ENCODE peak calls at places on chromosome 22, in four cellular contexts. Z is stomach, R is GM12865, I is NCI-H2227 treated with DMSO at 0.1 percent for 48 hours. K is an unnamed sample.
A peak's percentile ranks its signal among the peaks of the same experiment; 100 is the strongest.

GRCh38 chr22:37211853-37212173 is 464 bp downstream of the SSTR3 start:
- DNase-seq in Z (no peak), R (no peak), I (no peak), K (no peak)

GRCh38 chr22:46774456-46775363 is 12.3 kb downstream of the TBC1D22A start:
- DNase-seq in Z (no peak), R (peak; percentile 82), I (no peak), K (no peak)

GRCh38 chr22:37804886-37805857 is 2.6 kb upstream of the GCAT start:
- DNase-seq in Z (peak; percentile 92), R (peak; percentile 58), I (peak; percentile 65), K (peak; percentile 87)

GRCh38 chr22:18113680-18114394 is 3.2 kb downstream of the TUBA8 start:
- DNase-seq in Z (no peak), R (peak; percentile 23), I (no peak), K (no peak)

GRCh38 chr22:32627091-32627490 is 152.5 kb downstream of the FBXO7 start:
- DNase-seq in Z (no peak), R (no peak), I (no peak), K (no peak)

GRCh38 chr22:35783943-35784614 is 66.4 kb downstream of the APOL5 start:
- DNase-seq in Z (no peak), R (no peak), I (no peak), K (peak; percentile 30)

GRCh38 chr22:24358105-24358836 is 69.1 kb upstream of the ADORA2A start:
- DNase-seq in Z (no peak), R (no peak), I (no peak), K (no peak)

GRCh38 chr22:18996376-18996900 is 60.3 kb upstream of the PRODH start:
- DNase-seq in Z (no peak), R (no peak), I (no peak), K (no peak)

GRCh38 chr22:48391171-48391711 is 1436.4 kb downstream of the BRD1 start:
- DNase-seq in Z (no peak), R (no peak), I (no peak), K (no peak)

GRCh38 chr22:37953437-37954179 is at the start of the genes C22orf23 and POLR2F:
- DNase-seq in Z (peak; percentile 98), R (peak; percentile 97), I (peak; percentile 86), K (peak; percentile 97)

GRCh38 chr22:25334091-25334490 is 114.7 kb downstream of the CRYBB2 start:
- DNase-seq in Z (peak; percentile 72), R (peak; percentile 68), I (no peak), K (peak; percentile 32)

GRCh38 chr22:30005213-30005857 is 74.9 kb upstream of the HORMAD2 start:
- DNase-seq in Z (peak; percentile 81), R (peak; percentile 63), I (peak; percentile 22), K (peak; percentile 76)

GRCh38 chr22:36369922-36370781 is 17.6 kb downstream of the MYH9 start:
- DNase-seq in Z (peak; percentile 76), R (no peak), I (no peak), K (peak; percentile 89)

GRCh38 chr22:38649841-38650522 is 6.2 kb downstream of the FAM227A start:
- DNase-seq in Z (no peak), R (no peak), I (peak; percentile 3), K (no peak)

GRCh38 chr22:43252319-43252718 is 65.4 kb upstream of the TTLL12 start:
- DNase-seq in Z (no peak), R (no peak), I (no peak), K (no peak)